ENCODE peak calls at places on chromosomes 16 and 17, in four cellular contexts. J is hepatocyte, S is mammary epithelial cell, W is breast epithelium. K is an unnamed sample.

GRCh38 chr17:74373838-74374606 is 6.7 kb downstream of the GPR142 start:
- DNase-seq in J (peak; percentile 83), W (no peak), S (no peak), K (no peak)

GRCh38 chr17:4161179-4161559 is 18.2 kb downstream of the CYB5D2 start:
- DNase-seq in S (peak; percentile 90), W (peak; percentile 82), J (peak; percentile 76), K (peak; percentile 14)

GRCh38 chr16:353404-354285 is 1.1 kb upstream of the AXIN1 start:
- DNase-seq in S (peak; percentile 38), W (peak; percentile 35), J (no peak), K (no peak)

GRCh38 chr16:29806641-29807425 is 504 bp downstream of the MAZ start:
- DNase-seq in J (peak; percentile 71), S (peak; percentile 50), W (no peak), K (peak; percentile 90)

GRCh38 chr16:30912794-30913412 is 10.5 kb upstream of the FBXL19 start:
- DNase-seq in J (no peak), W (no peak), S (no peak), K (no peak)

GRCh38 chr17:44795928-44796327 is 34.2 kb downstream of the GJC1 start:
- DNase-seq in W (no peak), J (no peak), S (no peak), K (no peak)

GRCh38 chr17:67211742-67212141 is 33.3 kb downstream of the HELZ start:
- DNase-seq in J (no peak), W (no peak), S (peak; percentile 50), K (peak; percentile 79)

GRCh38 chr17:6286239-6286638 is 148.7 kb downstream of the AIPL1 start:
- DNase-seq in W (no peak), J (no peak), S (peak; percentile 16), K (peak; percentile 4)

GRCh38 chr16:82643136-82643535 is 16.4 kb downstream of the CDH13 start:
- DNase-seq in W (no peak), J (no peak), S (no peak), K (no peak)

GRCh38 chr17:45942284-45942683 is 47.9 kb downstream of the MAPT start:
- DNase-seq in S (no peak), J (no peak), W (peak; percentile 67), K (no peak)

GRCh38 chr16:72530434-72530833 is 358.5 kb upstream of the PMFBP1 start:
- DNase-seq in J (no peak), W (no peak), S (peak; percentile 37), K (peak; percentile 22)

GRCh38 chr16:4505356-4506153 is 29.4 kb downstream of the HMOX2 start:
- DNase-seq in W (peak; percentile 27), J (no peak), S (no peak), K (peak; percentile 78)

GRCh38 chr17:36777118-36777517 is 160.2 kb upstream of the LHX1 start:
- DNase-seq in W (no peak), S (no peak), J (peak; percentile 26), K (peak; percentile 41)

GRCh38 chr17:7435676-7436555 is 681 bp downstream of the TMEM102 start:
- DNase-seq in S (peak; percentile 60), J (peak; percentile 64), W (peak; percentile 63), K (peak; percentile 84)

GRCh38 chr17:63984206-63984605 is 11.5 kb upstream of the SCN4A start:
- DNase-seq in S (no peak), J (no peak), W (no peak), K (no peak)

GRCh38 chr17:71033336-71033735 is 864.0 kb downstream of the KCNJ2 start:
- DNase-seq in W (no peak), S (no peak), J (no peak), K (no peak)

GRCh38 chr16:15951852-15952251 is 2.4 kb downstream of the ABCC1 start:
- DNase-seq in J (no peak), S (no peak), W (no peak), K (peak; percentile 24)

GRCh38 chr17:17820457-17821158 is 16.2 kb downstream of the SREBF1 start:
- DNase-seq in W (no peak), S (no peak), J (no peak), K (no peak)

GRCh38 chr17:78993241-78993956 is 13.7 kb upstream of the LGALS3BP start:
- DNase-seq in J (peak; percentile 74), S (no peak), W (no peak), K (peak; percentile 43)

GRCh38 chr17:13544755-13545154 is 57.0 kb downstream of the HS3ST3A1 start:
- DNase-seq in J (no peak), S (no peak), W (no peak), K (no peak)

GRCh38 chr16:63337264-63337663 is 1301.0 kb upstream of the CDH8 start:
- DNase-seq in J (no peak), W (no peak), S (no peak), K (no peak)

GRCh38 chr17:68228817-68229570 is 18.8 kb upstream of the AMZ2 start:
- DNase-seq in W (no peak), S (no peak), J (no peak), K (no peak)

GRCh38 chr16:81582655-81583441 is 138.2 kb downstream of the CMIP start:
- DNase-seq in J (no peak), S (no peak), W (peak; percentile 57), K (peak; percentile 41)

GRCh38 chr17:9839433-9839832 is 13.7 kb downstream of the GLP2R start:
- DNase-seq in J (no peak), S (no peak), W (no peak), K (no peak)

GRCh38 chr17:32551186-32551955 is 64.6 kb downstream of the CDK5R1 start:
- DNase-seq in W (no peak), S (peak; percentile 92), J (no peak), K (peak; percentile 67)

GRCh38 chr16:89266521-89267134 is 49.1 kb downstream of the ZNF778 start:
- DNase-seq in W (no peak), S (no peak), J (no peak), K (no peak)

GRCh38 chr17:30554839-30555751 is 77.9 kb downstream of the GOSR1 start:
- DNase-seq in W (no peak), J (no peak), S (no peak), K (peak; percentile 68)

GRCh38 chr17:78882546-78883089 is 20.4 kb downstream of the CEP295NL start:
- DNase-seq in J (no peak), W (no peak), S (no peak), K (peak; percentile 79)

GRCh38 chr16:1512774-1513173 is 19.6 kb downstream of the TELO2 start:
- DNase-seq in W (no peak), S (no peak), J (no peak), K (no peak)

DNA sequence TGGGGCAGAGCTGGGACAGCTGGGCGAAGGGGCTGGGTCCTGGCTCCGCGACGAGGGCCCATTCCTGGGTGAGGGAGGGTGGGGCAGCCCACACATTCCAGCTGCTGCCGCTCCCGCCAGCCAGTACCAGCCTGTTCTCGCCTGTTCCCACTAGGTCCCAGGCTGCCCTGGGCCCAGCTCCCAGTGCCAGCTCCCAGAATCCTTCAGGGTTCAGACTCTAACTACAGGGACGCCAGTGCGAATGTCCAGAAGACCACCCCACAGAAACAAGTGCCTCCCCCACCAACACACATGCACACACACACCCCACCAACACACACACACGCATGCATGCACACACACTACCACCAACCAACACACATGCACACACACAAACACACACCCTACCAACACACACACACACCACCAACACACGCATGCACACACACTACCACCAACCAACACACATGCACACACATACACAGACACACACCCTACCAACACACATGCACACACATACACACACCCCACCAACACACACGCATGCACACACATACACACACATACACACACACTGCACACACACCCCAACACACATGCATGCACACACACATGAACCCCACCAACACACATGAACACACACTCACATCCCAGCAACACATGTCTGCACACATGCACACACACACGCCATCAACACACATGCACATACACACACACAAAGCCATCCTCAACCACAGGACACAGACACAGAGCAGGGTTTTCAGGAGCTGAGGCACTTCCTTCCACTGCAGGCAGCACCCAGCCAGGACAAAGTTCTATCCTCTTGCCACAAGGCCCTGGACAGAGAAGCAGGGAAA is 27.5 kb upstream of the KRT17 start:
- DNase-seq in J (peak; percentile 74), S (peak; percentile 88), W (peak; percentile 92), K (no peak)
- H3K4me3 ChIP-seq in J (no peak overlapping the region), S (no peak overlapping the region), W (no peak overlapping the region), K (no peak overlapping the region)

DNA sequence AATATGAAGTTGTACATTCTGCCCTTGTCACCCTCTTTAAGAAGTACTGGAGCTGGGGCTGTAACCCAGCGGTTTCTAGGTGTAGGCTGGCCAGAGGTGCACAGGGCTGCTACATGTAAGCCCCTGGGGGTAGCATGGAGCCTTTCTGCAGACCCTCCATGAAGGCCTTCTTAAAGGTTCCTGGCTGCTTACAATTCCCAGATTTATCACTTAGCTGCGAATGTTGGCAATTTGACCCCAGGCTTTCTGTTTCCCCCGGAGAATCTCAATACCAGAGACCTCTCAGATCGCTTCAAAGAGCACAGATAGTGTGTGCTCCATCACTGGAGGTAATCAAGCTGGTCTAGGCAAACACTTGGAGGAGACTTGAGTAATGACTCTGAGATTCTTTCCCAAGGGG is 309.4 kb downstream of the CBLN1 start:
- DNase-seq in S (no peak), J (no peak), W (no peak), K (no peak)
- TF ChIP-seq CTCF in S (no peak), J (no peak), W (no peak), K (no peak)

GRCh38 chr16:85321856-85322271 is 209.6 kb upstream of the CIBAR2 start:
- DNase-seq in W (peak; percentile 87), J (no peak), S (no peak), K (no peak)

GRCh38 chr16:85319208-85319983 is 207.1 kb upstream of the CIBAR2 start:
- DNase-seq in S (no peak), W (no peak), J (no peak), K (no peak)

GRCh38 chr16:85320677-85321385 is 208.6 kb upstream of the CIBAR2 start:
- DNase-seq in S (no peak), W (no peak), J (no peak), K (no peak)

GRCh38 chr16:85317704-85318103 is 205.4 kb upstream of the CIBAR2 start:
- DNase-seq in W (no peak), J (no peak), S (no peak), K (no peak)

DNA sequence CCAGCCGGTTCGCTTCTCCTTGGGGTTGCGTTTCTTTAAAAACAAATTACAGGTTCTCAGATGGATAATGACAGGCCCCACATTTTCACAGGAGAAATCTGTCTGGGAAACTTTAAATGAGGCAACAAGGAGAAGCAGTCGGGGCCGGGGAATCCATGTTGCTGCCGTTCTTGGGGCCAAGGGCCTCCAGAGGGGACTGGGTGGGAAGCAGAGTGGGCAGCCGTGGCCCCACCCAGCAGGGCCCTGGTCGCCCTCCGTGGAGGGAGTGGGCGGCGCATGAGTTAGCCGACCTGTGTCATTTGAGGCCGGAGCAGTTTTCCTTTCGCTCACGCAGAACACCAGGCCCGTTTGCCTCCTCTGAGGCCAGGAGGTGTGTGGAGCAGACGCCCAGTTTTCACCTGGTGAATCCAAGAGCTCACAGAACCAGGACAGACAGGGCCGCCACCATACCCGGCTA is 207.7 kb upstream of the CIBAR2 start:
- DNase-seq in J (no peak), S (no peak), W (no peak), K (no peak)
- H3K4me3 ChIP-seq in J (no peak overlapping the region), S (no peak overlapping the region), W (no peak overlapping the region), K (no peak overlapping the region)

DNA sequence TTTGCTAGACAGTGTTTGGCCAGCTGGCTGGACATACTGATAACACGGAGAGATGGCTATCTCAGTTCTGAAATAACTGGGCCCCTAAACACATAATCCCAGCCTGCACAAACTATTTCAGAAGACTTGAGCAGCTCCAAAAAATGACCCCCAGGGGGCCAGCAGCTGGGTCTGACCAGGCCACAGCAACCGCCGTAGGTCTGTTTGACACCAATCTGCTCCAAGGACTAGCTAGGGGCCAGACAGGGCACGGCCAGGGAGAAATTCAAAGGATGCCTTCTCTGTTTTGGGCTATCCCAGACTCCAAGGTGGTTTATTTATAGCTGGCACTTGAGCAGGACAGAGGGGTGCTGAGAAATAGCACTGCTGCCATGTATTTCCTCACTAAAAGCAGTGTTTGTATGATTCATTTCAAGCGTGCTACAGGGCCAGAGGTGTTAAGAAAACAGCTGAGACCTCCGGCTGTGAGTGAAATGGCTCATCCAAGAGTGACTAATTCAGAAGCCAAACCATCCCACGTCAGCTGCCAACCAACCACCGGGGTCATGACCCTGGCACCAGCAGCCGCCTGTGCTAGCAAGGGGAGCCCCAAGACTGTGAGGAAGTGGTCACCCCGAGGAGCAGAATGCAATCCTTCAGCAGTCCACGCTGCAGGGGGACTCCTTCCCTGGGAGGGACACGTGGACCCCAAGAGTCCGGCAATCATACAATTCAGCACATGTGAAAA is 5.7 kb downstream of the GGA2 start:
- DNase-seq in W (peak; percentile 51), S (peak; percentile 96), J (peak; percentile 67), K (peak; percentile 88)
- TF ChIP-seq CTCF in W (no peak), S (no peak), J (no peak), K (peak; percentile 3)